ENCODE peak calls at places on chromosomes 2 and 18, in eight cellular contexts. U is stimulated activated CD4-positive, alpha-beta T cell treated with anti-CD3 and anti-CD28 coated beads, Interleukin-1b, Interleukin-23, amount 100 ng/mL, for 24 hours; L is activated naive CD4-positive, alpha-beta T cell; H is iPS DF 6.9; Q is AML-193; E is amygdala; B is left lobe of liver; F is fibroblast of lung. O is an unnamed sample.

GRCh38 chr2:157228946-157229345 is 28.6 kb upstream of the GALNT5 start:
- DNase-seq in U (no peak), E (no peak), H (no peak), F (no peak), Q (no peak), L (no peak), B (no peak), O (no peak)

GRCh38 chr2:130882991-130883390 is 46.3 kb downstream of the ARHGEF4 start:
- DNase-seq in U (no peak), H (no peak), L (no peak), B (no peak), F (no peak), E (no peak), Q (no peak), O (no peak)

GRCh38 chr2:20509766-20510490 is 63.1 kb downstream of the RHOB start:
- DNase-seq in Q (no peak), U (no peak), B (no peak), L (no peak), H (peak), F (no peak), E (no peak), O (peak)

GRCh38 chr18:28404721-28405120 is 227.8 kb upstream of the CDH2 start:
- DNase-seq in H (no peak), L (no peak), B (no peak), E (no peak), Q (no peak), U (no peak), F (no peak), O (no peak)

GRCh38 chr2:19021721-19022120 is 336.7 kb downstream of the OSR1 start:
- DNase-seq in L (no peak), B (peak), H (no peak), U (no peak), Q (no peak), F (peak), E (no peak), O (no peak)

GRCh38 chr2:174614261-174614660 is 16.7 kb upstream of the WIPF1 start:
- DNase-seq in Q (no peak), B (no peak), F (peak), L (no peak), U (no peak), E (no peak), H (no peak), O (no peak)

GRCh38 chr2:69177785-69178636 is 165.0 kb downstream of the ANTXR1 start:
- DNase-seq in L (no peak), F (peak), Q (peak), H (peak), U (no peak), E (peak), B (peak), O (peak)

GRCh38 chr2:187878096-187878495 is 323.9 kb upstream of the TFPI start:
- DNase-seq in L (no peak), E (no peak), Q (no peak), B (no peak), U (no peak), F (peak), H (no peak), O (no peak)

GRCh38 chr2:37766087-37766486 is 94.6 kb upstream of the CDC42EP3 start:
- DNase-seq in E (no peak), Q (no peak), F (peak), U (no peak), H (no peak), B (no peak), L (no peak), O (no peak)

GRCh38 chr2:7191927-7192326 is 274.7 kb downstream of the RNF144A start:
- DNase-seq in Q (no peak), F (peak), E (no peak), B (no peak), L (no peak), H (no peak), U (no peak), O (no peak)

GRCh38 chr2:155519731-155520130 is 812.8 kb downstream of the NR4A2 start:
- DNase-seq in H (no peak), B (no peak), F (no peak), U (no peak), Q (no peak), L (no peak), E (no peak), O (no peak)

GRCh38 chr2:224909885-224910517 is 132.3 kb downstream of the DOCK10 start:
- DNase-seq in H (no peak), E (no peak), B (peak), Q (peak), L (no peak), F (peak), U (no peak), O (peak)

GRCh38 chr2:18991177-18992168 is 366.9 kb downstream of the OSR1 start:
- DNase-seq in U (no peak), L (no peak), Q (no peak), E (peak), B (peak), H (no peak), F (peak), O (no peak)

GRCh38 chr2:18132697-18133096 is 254.2 kb downstream of the KCNS3 start:
- DNase-seq in L (no peak), H (no peak), F (peak), U (no peak), B (no peak), Q (no peak), E (no peak), O (no peak)

GRCh38 chr18:48409591-48410094 is 460 bp upstream of the ZBTB7C start:
- DNase-seq in U (no peak), H (no peak), Q (no peak), F (peak), L (no peak), B (peak), E (no peak), O (peak)

GRCh38 chr2:48749820-48750739 is 5.4 kb downstream of the LHCGR start:
- DNase-seq in H (no peak), L (no peak), B (no peak), Q (no peak), F (no peak), U (no peak), E (no peak), O (no peak)

GRCh38 chr18:74499633-74500032 is 3.5 kb downstream of the CNDP2 start:
- DNase-seq in Q (peak), L (no peak), H (no peak), U (no peak), F (peak), E (peak), B (peak), O (no peak)

GRCh38 chr2:164642946-164643555 is 21.8 kb upstream of the GRB14 start:
- DNase-seq in H (no peak), Q (no peak), B (peak), E (no peak), F (no peak), L (no peak), U (no peak), O (no peak)

GRCh38 chr2:64599469-64599868 is 54.2 kb downstream of the SERTAD2 start:
- DNase-seq in E (no peak), F (no peak), L (no peak), H (no peak), U (no peak), Q (no peak), B (no peak), O (no peak)

GRCh38 chr2:230919681-230920080 is 5.4 kb downstream of the GPR55 start:
- DNase-seq in H (no peak), U (no peak), L (no peak), E (no peak), B (no peak), F (no peak), Q (no peak), O (no peak)

GRCh38 chr2:11248-11941 is 34.9 kb downstream of the FAM110C start:
- DNase-seq in Q (peak), U (peak), F (peak), E (no peak), L (peak), H (no peak), B (no peak), O (no peak)

GRCh38 chr2:119914266-119914665 is 98.6 kb upstream of the EPB41L5 start:
- DNase-seq in L (no peak), U (no peak), B (no peak), F (no peak), E (no peak), Q (no peak), H (no peak), O (no peak)

GRCh38 chr2:175844169-175844568 is 157.9 kb downstream of the LNPK start:
- DNase-seq in U (no peak), F (peak), E (no peak), L (no peak), Q (no peak), B (no peak), H (no peak), O (no peak)

GRCh38 chr2:100292022-100292580 is 30.2 kb downstream of the LONRF2 start:
- DNase-seq in U (no peak), L (no peak), F (peak), E (no peak), Q (peak), H (no peak), B (no peak), O (no peak)

GRCh38 chr18:48525671-48526070 is 13.2 kb upstream of the CTIF start:
- DNase-seq in E (no peak), B (no peak), F (no peak), L (no peak), U (no peak), Q (no peak), H (no peak), O (no peak)

GRCh38 chr2:38440655-38441054 is 63.6 kb upstream of the ATL2 start:
- DNase-seq in L (no peak), B (no peak), E (no peak), U (no peak), Q (no peak), F (no peak), H (no peak), O (no peak)

GRCh38 chr2:240624950-240625621 is at the start of gene GPR35:
- DNase-seq in U (peak), Q (peak), F (peak), E (no peak), B (peak), L (no peak), H (no peak), O (peak)

O was measured in posterior cingulate gyrus.